ENCODE peak calls at places on chromosomes 1 and 21, in eight cellular contexts. B is colonic mucosa, V is Panc1, A is ovary, P is AG04450, R is GM23338, W is vagina, I is transverse colon. U is an unnamed sample. For H3K27me3, the result is how much of the 10 kb centered on the place peaks cover.

GRCh38 chr1:90459570-90459969 is 257.5 kb downstream of the BARHL2 start:
- DNase-seq in B (no peak), V (no peak), A (no peak), P (no peak), R (no peak), W (no peak), I (no peak), U (no peak)

GRCh38 chr21:20971296-20971921 is 26.8 kb upstream of the NCAM2 start:
- DNase-seq in B (peak), V (no peak), A (no peak), P (peak), R (peak), W (no peak), I (peak), U (no peak)

GRCh38 chr21:32437729-32438128 is 25.2 kb downstream of the EVA1C start:
- DNase-seq in B (no peak), V (no peak), A (no peak), P (no peak), R (no peak), W (no peak), I (no peak), U (no peak)

GRCh38 chr1:87833158-87833557 is 504.5 kb downstream of the LMO4 start:
- DNase-seq in B (no peak), V (no peak), A (peak), P (peak), R (no peak), W (no peak), I (no peak), U (no peak)

GRCh38 chr1:65568285-65568684 is 147.8 kb downstream of the LEPR start:
- DNase-seq in B (no peak), V (no peak), A (no peak), P (no peak), R (no peak), W (no peak), I (no peak), U (no peak)

GRCh38 chr1:208432346-208432745 is 188.2 kb upstream of the PLXNA2 start:
- DNase-seq in B (no peak), V (no peak), A (no peak), P (no peak), R (no peak), W (no peak), I (no peak), U (no peak)

GRCh38 chr1:42012852-42013251 is 94.1 kb upstream of the HIVEP3 start:
- DNase-seq in B (no peak), V (no peak), A (no peak), P (no peak), R (no peak), W (no peak), I (peak), U (no peak)

GRCh38 chr1:200556005-200556404 is 64.5 kb downstream of the KIF14 start:
- DNase-seq in B (no peak), V (no peak), A (no peak), P (no peak), R (peak), W (no peak), I (no peak), U (no peak)

GRCh38 chr1:247864644-247865043 is 7.7 kb downstream of the TRIM58 start:
- DNase-seq in B (no peak), V (no peak), A (no peak), P (no peak), R (no peak), W (no peak), I (no peak), U (no peak)

GRCh38 chr21:45901061-45901690 is 80.4 kb upstream of the COL6A1 start:
- DNase-seq in B (no peak), V (no peak), A (no peak), P (no peak), R (no peak), W (no peak), I (no peak), U (no peak)

GRCh38 chr1:245588250-245588649 is 433.5 kb downstream of the KIF26B start:
- DNase-seq in B (no peak), V (no peak), A (no peak), P (no peak), R (no peak), W (peak), I (no peak), U (no peak)

DNA sequence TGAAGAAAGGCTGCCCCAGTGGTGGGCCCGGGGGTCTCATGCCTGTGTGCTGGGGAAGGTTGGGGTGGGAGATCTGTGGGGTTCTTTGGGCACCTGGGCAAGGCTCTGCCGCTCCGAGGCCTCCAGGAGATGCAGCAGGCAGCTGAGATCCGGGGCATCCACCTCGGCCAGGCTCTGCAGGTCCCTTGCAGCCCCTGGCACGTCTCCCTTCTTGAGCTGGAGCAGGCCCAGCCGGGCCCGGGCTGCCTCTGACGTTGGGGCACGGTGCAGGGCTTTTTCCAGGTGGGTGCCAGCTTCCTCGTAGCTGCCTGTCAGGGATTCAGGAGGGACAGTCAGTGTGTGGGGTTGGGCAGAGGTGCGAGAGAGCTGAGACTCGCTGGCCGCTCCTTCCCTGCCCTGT is 11.4 kb upstream of the MMEL1 start:
- DNase-seq in B (no peak), V (no peak), A (no peak), P (no peak), R (no peak), W (no peak), I (no peak), U (no peak)
- TF ChIP-seq CTCF in B (no peak), V (no peak), A (no peak), P (no peak), R (no peak), W (no peak), I (no peak), U (no peak)

DNA sequence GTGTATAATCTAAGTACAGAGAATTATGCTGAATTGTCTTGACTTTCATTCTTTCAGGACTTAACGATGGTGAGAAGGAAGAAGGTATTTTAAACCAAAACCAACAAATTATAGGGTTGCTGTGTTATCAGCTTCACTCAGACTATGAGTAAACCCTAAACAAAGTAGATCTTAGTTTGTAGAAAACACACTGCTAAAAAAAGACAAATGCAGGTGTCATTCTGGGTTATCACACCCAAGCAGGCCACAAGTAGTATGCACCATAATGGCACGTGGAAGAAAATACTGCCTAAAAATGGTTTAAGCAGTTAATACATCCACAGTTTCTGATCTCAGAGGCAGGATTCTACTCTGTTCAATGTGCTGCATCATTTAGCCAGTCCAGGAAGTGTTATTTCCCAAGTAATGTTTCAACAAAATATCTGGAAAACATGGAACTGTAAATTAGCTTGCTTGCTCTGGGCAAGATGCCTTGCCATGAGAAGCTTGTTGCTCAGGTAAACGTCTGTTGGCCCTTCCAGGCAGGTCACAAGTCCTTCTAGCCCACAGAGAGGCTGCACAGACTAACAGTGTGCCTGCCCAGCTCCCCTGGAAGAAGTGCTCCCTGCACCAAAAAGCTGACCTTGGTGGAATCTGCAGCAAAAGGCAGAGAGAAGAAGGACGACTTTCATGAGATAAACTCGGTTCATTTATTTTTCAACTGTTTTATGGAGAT is 4.1 kb downstream of the DIPK1A start:
- DNase-seq in B (no peak), V (no peak), A (no peak), P (no peak), R (no peak), W (no peak), I (no peak), U (peak)
- H3K4me3 ChIP-seq in B (no peak), V (no peak), A (no peak), P (no peak), R (no peak), W (no peak), I (no peak), U (peak)

DNA sequence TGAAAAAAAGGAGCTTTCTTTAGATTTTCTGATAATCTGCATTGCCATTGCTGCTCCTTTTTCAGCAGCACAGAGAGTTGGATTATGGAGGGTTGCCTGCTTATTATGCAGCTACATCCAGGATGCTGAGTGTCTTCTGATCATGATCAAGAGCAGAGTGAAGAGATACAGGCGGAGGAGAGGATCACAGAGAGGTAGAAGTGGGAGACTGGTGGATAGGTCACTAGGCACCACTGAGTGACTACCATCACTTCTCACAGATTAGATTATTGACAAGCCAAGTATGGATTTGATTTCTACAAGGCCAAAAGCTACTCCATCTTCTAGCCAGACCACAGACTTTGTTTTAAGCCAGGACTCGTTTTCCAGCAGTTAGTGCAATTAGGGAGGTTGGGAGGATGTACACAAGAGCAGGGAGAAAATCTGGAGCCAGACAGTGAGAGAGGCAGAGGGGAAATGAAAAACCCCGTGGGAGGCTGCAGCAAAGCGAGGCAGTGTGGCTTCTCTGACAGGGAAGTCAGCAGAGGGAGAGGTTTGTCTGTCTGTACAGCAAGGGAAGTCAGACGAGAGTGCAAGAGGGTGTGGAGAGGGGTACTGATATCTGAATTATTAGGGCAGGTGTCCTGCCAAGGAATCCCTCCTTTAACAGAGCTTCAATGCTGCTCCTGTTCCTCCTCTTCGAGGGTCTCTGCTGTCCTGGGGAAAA is at the start of gene CD1E:
- DNase-seq in B (no peak), V (no peak), A (no peak), P (no peak), R (no peak), W (no peak), I (no peak), U (no peak)
- H3K27me3 ChIP-seq in B (under half), V (under half), A (under half), P (under half), R (under half), W (under half), I (under half), U (under half)

GRCh38 chr1:115188680-115189395 is 99.5 kb upstream of the TSPAN2 start:
- DNase-seq in B (no peak), V (no peak), A (no peak), P (no peak), R (no peak), W (no peak), I (no peak), U (no peak)
- TF ChIP-seq CTCF in B (no peak), V (no peak), A (no peak), P (no peak), R (no peak), W (no peak), I (no peak), U (no peak)

DNA sequence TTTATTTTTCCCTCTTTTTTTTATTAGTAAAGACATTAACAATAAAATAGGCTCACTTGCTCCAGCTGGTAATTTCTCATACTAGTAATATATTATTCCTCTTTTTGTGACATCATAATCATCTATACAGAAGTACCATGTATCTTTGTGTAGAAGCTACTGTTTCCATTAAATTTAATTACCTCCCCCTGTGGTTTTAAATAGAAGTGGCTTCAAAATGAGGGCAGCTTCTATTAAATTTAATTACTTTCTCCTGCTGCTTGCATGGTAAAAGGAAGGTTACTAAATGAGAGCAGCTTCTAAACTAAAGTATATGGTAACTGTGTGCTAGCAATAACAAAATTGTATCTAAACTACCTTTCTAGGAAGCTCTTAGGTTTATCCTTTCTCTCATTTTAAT is 94.0 kb downstream of the DPYD start:
- DNase-seq in B (no peak), V (no peak), A (no peak), P (no peak), R (no peak), W (no peak), I (no peak), U (no peak)
- H3K4me3 ChIP-seq in B (no peak), V (no peak), A (no peak), P (no peak), R (no peak), W (no peak), I (no peak), U (no peak)

DNA sequence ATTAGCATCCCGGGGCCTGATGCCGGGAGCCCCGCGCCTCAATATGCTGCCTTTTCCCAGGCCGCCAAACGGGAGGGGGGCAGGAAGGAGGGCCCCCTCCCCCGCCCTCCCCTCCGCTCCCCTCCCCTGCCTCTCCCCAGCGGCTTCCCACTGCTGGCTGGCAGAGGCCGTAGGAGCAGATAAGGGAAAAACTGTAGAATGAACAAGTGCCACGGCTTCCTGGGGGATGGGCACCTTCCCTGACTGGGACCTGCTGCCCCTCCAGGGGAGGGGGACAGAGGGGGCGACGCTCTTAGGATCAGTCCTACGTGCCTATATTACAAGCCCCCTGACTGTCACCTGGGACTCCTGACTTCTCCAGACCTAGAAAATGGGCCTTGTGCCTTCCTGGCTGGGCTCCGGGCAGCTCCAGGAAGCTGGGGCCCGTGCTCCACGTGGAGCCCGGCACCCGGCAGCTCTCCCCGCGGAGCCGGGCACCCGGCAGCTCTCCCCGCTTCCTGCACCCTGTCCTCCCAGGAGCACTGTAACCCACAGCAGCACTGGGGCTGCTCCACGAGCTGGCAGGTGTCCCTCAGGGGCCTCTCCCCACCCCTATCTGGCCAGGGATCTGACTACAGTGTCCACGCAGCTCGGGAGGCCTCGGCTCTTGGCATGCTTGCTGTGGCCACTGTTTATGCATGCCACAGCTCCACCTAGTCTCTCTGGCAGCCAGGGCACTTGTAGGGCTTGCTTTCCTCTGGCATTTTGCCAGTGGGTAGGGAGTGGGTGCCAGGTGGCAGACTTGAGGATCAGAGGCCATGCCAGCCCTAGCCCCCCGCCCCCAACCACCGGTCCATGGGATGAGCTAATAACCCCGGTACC is 668 bp upstream of the HES5 start:
- DNase-seq in B (peak), V (no peak), A (no peak), P (no peak), R (no peak), W (no peak), I (peak), U (no peak)
- H3K27me3 ChIP-seq in B (under half), V (under half), A (under half), P (under half), R (half or more), W (under half), I (half or more), U (under half)

GRCh38 chr21:42574234-42575027 is 60.8 kb downstream of the SLC37A1 start:
- DNase-seq in B (no peak), V (no peak), A (no peak), P (no peak), R (no peak), W (no peak), I (peak), U (no peak)
- TF ChIP-seq CTCF in B (no peak), V (no peak), A (no peak), P (peak), R (no peak), W (no peak), I (no peak), U (no peak)